ENCODE peak calls at places on chromosome 15, in four cellular contexts. V, H, A and B are unnamed samples.

GRCh38 chr15:89646416-89647141 is 8.7 kb downstream of the KIF7 start:
- DNase-seq in H (no peak), V (no peak), A (no peak), B (no peak)

GRCh38 chr15:71011503-71012155 is 103.6 kb upstream of the THSD4 start:
- DNase-seq in H (no peak), V (peak; percentile 64), A (peak; percentile 35), B (peak; percentile 49)

GRCh38 chr15:57500979-57501576 is 90.6 kb upstream of the MYZAP start:
- DNase-seq in V (peak; percentile 50), H (no peak), A (no peak), B (peak; percentile 42)

GRCh38 chr15:64667736-64668161 is 107.6 kb downstream of the RBPMS2 start:
- DNase-seq in V (peak; percentile 84), A (no peak), H (no peak), B (peak; percentile 11)

GRCh38 chr15:94584833-94585244 is 353.5 kb downstream of the MCTP2 start:
- DNase-seq in H (no peak), A (no peak), V (peak; percentile 23), B (no peak)

GRCh38 chr15:73752817-73753214 is 335 bp downstream of the INSYN1 start:
- DNase-seq in H (no peak), A (peak; percentile 15), V (no peak), B (peak; percentile 11)

GRCh38 chr15:39438795-39439577 is 141.9 kb upstream of the THBS1 start:
- DNase-seq in V (peak; percentile 39), H (no peak), A (no peak), B (no peak)

GRCh38 chr15:74206801-74207281 is 4.3 kb upstream of the STRA6 start:
- DNase-seq in V (peak; percentile 79), H (no peak), A (no peak), B (peak; percentile 85)

GRCh38 chr15:90677807-90678790 is 39.0 kb upstream of the BLM start:
- DNase-seq in H (no peak), A (no peak), V (no peak), B (no peak)

GRCh38 chr15:67067930-67068542 is 2.6 kb downstream of the SMAD3 start:
- DNase-seq in A (no peak), H (no peak), V (no peak), B (no peak)

GRCh38 chr15:89747708-89748682 is 3.1 kb downstream of the MESP1 start:
- DNase-seq in A (no peak), H (no peak), V (no peak), B (no peak)

GRCh38 chr15:101332061-101332467 is 37.0 kb upstream of the SNRPA1 start:
- DNase-seq in V (no peak), H (no peak), A (no peak), B (no peak)

GRCh38 chr15:93362821-93363220 is 273.8 kb upstream of the RGMA start:
- DNase-seq in V (no peak), H (no peak), A (no peak), B (no peak)

GRCh38 chr15:50798684-50799083 is 33.2 kb upstream of the SPPL2A start:
- DNase-seq in A (no peak), H (no peak), V (no peak), B (no peak)

GRCh38 chr15:33211409-33211808 is 16.9 kb upstream of the FMN1 start:
- DNase-seq in A (no peak), V (no peak), H (no peak), B (peak; percentile 26)

GRCh38 chr15:72155635-72156616 is 37.7 kb downstream of the SENP8 start:
- DNase-seq in A (peak; percentile 96), V (peak; percentile 52), H (peak; percentile 89), B (peak; percentile 94)

GRCh38 chr15:66042624-66043023 is 173.3 kb downstream of the RAB11A start:
- DNase-seq in H (no peak), A (no peak), V (no peak), B (no peak)

GRCh38 chr15:98801234-98801561 is 152.9 kb downstream of the IGF1R start:
- DNase-seq in A (no peak), V (no peak), H (no peak), B (no peak)

GRCh38 chr15:52056001-52056400 is 37.0 kb downstream of the MAPK6 start:
- DNase-seq in A (no peak), V (no peak), H (no peak), B (no peak)

GRCh38 chr15:90062023-90062728 is 40.1 kb downstream of the IDH2 start:
- DNase-seq in A (no peak), V (no peak), H (peak; percentile 77), B (peak; percentile 85)

GRCh38 chr15:75202251-75203016 is 752 bp downstream of the C15orf39 start:
- DNase-seq in V (peak; percentile 47), A (peak; percentile 80), H (peak; percentile 78), B (peak; percentile 86)

GRCh38 chr15:28106294-28107110 is 7.4 kb upstream of the OCA2 start:
- DNase-seq in H (no peak), A (peak; percentile 51), V (no peak), B (peak; percentile 38)

GRCh38 chr15:41967506-41968206 is 4.7 kb downstream of the EHD4 start:
- DNase-seq in H (peak; percentile 60), V (peak; percentile 44), A (no peak), B (peak; percentile 65)

GRCh38 chr15:73249499-73249898 is 119.3 kb downstream of the HCN4 start:
- DNase-seq in V (no peak), A (no peak), H (no peak), B (no peak)

GRCh38 chr15:72516734-72517133 is 42.6 kb downstream of the ARIH1 start:
- DNase-seq in V (no peak), A (no peak), H (no peak), B (no peak)

GRCh38 chr15:21269121-21269520 is 171.2 kb downstream of the POTEB3 start:
- DNase-seq in A (no peak), H (no peak), V (no peak), B (no peak)

GRCh38 chr15:85858586-85859375 is 64.1 kb upstream of the KLHL25 start:
- DNase-seq in V (peak; percentile 29), H (peak; percentile 72), A (peak; percentile 93), B (peak; percentile 66)

GRCh38 chr15:78374436-78375393 is 34.6 kb downstream of the CRABP1 start:
- DNase-seq in A (peak; percentile 62), V (no peak), H (peak; percentile 32), B (no peak)

GRCh38 chr15:99476413-99477222 is 89.2 kb upstream of the MEF2A start:
- DNase-seq in A (peak; percentile 85), H (no peak), V (peak; percentile 99), B (no peak)

GRCh38 chr15:40333922-40334492 is 6.7 kb downstream of the CCDC9B start:
- DNase-seq in V (peak; percentile 66), H (peak; percentile 62), A (no peak), B (peak; percentile 80)

DNA sequence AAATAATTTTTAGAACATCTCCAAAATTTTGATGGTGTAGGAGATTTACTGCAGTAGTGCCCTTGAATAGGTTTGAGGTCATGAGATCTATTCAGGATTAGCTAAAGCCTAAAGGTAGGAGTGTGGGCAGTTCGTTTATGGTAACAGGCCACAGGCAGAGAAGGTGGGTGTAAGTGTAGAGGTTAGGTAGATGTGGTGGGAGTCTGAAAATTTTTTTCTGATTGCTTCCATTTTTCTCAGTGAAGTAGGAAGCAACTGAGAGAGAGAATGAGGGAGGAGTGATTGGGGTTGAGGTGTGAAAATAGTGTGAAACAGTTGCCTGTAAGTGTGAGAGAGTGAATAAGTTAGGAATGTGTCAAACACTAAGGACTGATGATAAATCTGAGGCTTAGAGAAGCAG is 2.2 kb upstream of the ELL3 start:
- DNase-seq in A (no peak), V (no peak), H (no peak), B (no peak)
- H3K4me1 ChIP-seq in A (peaks cover 8% of the 10 kb centered on the region), V (peaks cover 8% of the 10 kb centered on the region), H (peaks cover 4% of the 10 kb centered on the region), B (peaks cover 15% of the 10 kb centered on the region)

GRCh38 chr15:95868450-95868849 is 462.1 kb upstream of the NR2F2 start:
- DNase-seq in H (no peak), A (no peak), V (no peak), B (no peak)

GRCh38 chr15:95868970-95869369 is 461.5 kb upstream of the NR2F2 start:
- DNase-seq in V (no peak), H (no peak), A (no peak), B (no peak)

GRCh38 chr15:95866698-95867440 is 463.6 kb upstream of the NR2F2 start:
- DNase-seq in A (no peak), V (no peak), H (no peak), B (no peak)

GRCh38 chr15:95872366-95872771 is 458.1 kb upstream of the NR2F2 start:
- DNase-seq in V (peak; percentile 80), H (no peak), A (no peak), B (no peak)

DNA sequence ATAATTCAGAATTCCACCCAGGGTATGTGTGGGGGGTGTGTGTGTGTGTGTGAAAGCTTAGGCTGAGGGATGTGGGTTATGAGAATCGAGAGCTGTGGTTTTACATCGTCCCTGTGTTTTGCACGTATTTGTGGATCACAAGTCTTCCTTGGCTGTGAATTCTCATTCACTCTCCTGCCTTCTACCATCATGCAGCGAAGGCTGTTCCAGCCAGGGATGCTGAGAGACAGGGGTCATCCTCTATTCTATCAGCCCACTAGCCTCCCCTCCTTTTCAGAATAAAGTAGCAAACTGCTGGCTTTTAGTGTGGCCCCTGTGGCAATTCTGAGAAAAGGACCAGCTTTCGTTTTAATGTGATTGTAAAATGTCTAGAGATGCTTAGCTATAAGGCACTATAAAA is 460.6 kb upstream of the NR2F2 start:
- DNase-seq in H (no peak), A (no peak), V (no peak), B (no peak)
- H3K9me3 ChIP-seq in H (no peaks in the 10 kb centered on the region), A (no peaks in the 10 kb centered on the region), V (no peaks in the 10 kb centered on the region), B (no peaks in the 10 kb centered on the region)

GRCh38 chr15:54576303-54576935 is 598.2 kb downstream of the UNC13C start:
- DNase-seq in A (no peak), V (no peak), H (no peak), B (no peak)
- TF ChIP-seq CTCF in A (no peak), V (no peak), H (no peak), B (no peak)

GRCh38 chr15:68356778-68357177 is 75.2 kb downstream of the ITGA11 start:
- DNase-seq in V (no peak), H (no peak), A (no peak), B (no peak)
- H3K4me1 ChIP-seq in V (peaks cover 40% of the 10 kb centered on the region), H (peaks cover 4% of the 10 kb centered on the region), A (peaks cover 39% of the 10 kb centered on the region), B (peaks cover 6% of the 10 kb centered on the region)

GRCh38 chr15:25176991-25177954 is 222.5 kb downstream of the SNRPN start:
- DNase-seq in V (no peak), A (no peak), H (peak; percentile 21), B (no peak)
- H3K9me3 ChIP-seq in V (peaks cover 23% of the 10 kb centered on the region), A (no peaks in the 10 kb centered on the region), H (no peaks in the 10 kb centered on the region), B (no peaks in the 10 kb centered on the region)

DNA sequence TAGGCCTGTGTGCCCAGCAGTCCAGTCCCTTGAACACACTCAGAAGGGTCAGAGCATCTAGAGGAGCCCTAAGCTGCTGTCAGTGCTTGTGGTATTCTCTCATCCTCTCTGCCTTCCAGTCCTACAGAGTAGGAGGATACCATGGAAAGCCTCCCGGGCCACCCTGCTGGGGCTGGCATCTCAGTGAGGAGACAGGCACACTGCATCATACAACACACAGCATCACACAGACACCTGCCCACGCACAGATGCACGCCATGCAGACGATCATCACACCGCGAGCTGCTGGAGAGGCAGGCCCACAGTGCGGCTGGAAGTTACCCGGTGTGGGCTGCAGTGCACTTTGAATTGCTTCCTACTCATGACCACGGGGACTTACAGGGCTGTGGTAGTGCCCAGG is 15.2 kb downstream of the GABRA5 start:
- DNase-seq in H (no peak), A (no peak), V (no peak), B (no peak)
- TF ChIP-seq CTCF in H (no peak), A (no peak), V (no peak), B (no peak)

DNA sequence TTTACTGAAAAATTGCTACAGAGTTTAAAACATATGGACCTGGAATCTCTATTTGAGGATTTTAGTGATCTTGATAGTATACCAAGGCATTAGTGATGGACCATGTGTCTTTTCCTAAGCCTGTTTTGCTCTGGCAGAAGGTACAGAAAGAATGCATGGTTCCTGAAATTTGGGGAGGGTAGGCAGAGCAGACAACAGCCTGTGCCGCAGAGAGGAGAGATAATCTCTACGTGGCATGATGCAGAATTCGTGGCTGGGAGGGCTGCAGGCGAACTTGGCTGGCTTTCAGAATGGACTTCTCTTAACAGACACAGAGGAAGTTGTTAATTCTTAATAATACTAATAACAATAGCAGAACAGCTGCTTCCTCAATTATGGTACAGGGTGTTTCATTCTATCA is 137.5 kb upstream of the FOXB1 start:
- DNase-seq in H (no peak), V (no peak), A (no peak), B (no peak)
- H3K4me1 ChIP-seq in H (no peaks in the 10 kb centered on the region), V (no peaks in the 10 kb centered on the region), A (no peaks in the 10 kb centered on the region), B (no peaks in the 10 kb centered on the region)